ENCODE peak calls at places on chromosomes 3 and 15, in ten cellular contexts. W is adrenal gland, T is lower leg skin, U is IMR-90, B is tibial nerve, I is transverse colon, M is heart left ventricle, D is K562, Q is gastrocnemius medialis, F is body of pancreas. C is an unnamed sample.

GRCh38 chr3:11385329-11385728 is 113.1 kb downstream of the ATG7 start:
- DNase-seq in W (no peak), T (no peak), U (peak), B (no peak), I (no peak), M (no peak), D (no peak), Q (no peak), F (no peak), C (no peak)

GRCh38 chr3:169243122-169243521 is 420.4 kb downstream of the MECOM start:
- DNase-seq in W (no peak), T (no peak), U (peak), B (no peak), I (no peak), M (no peak), D (no peak), Q (no peak), F (no peak), C (no peak)

GRCh38 chr15:67240235-67241131 is 14.0 kb downstream of the AAGAB start:
- DNase-seq in W (no peak), T (no peak), U (no peak), B (no peak), I (peak), M (no peak), D (no peak), Q (no peak), F (peak), C (no peak)

GRCh38 chr3:35335703-35336102 is 303.6 kb upstream of the ARPP21 start:
- DNase-seq in W (no peak), T (no peak), U (no peak), B (no peak), I (no peak), M (no peak), D (no peak), Q (no peak), F (no peak), C (no peak)

GRCh38 chr15:62928242-62928995 is 114.1 kb upstream of the TPM1 start:
- DNase-seq in W (no peak), T (no peak), U (peak), B (no peak), I (no peak), M (peak), D (no peak), Q (no peak), F (peak), C (no peak)

GRCh38 chr3:185041540-185041939 is 111.3 kb downstream of the C3orf70 start:
- DNase-seq in W (no peak), T (no peak), U (no peak), B (no peak), I (no peak), M (no peak), D (no peak), Q (no peak), F (no peak), C (no peak)

GRCh38 chr15:78668987-78669386 is 28.0 kb upstream of the CHRNB4 start:
- DNase-seq in W (no peak), T (no peak), U (no peak), B (no peak), I (no peak), M (no peak), D (no peak), Q (no peak), F (no peak), C (no peak)

GRCh38 chr3:73493543-73494314 is 131.0 kb downstream of the PDZRN3 start:
- DNase-seq in W (no peak), T (no peak), U (peak), B (no peak), I (no peak), M (no peak), D (no peak), Q (no peak), F (peak), C (no peak)

GRCh38 chr3:103906304-103906703 is 1460.4 kb upstream of the ALCAM start:
- DNase-seq in W (no peak), T (no peak), U (no peak), B (no peak), I (no peak), M (no peak), D (no peak), Q (no peak), F (no peak), C (no peak)

GRCh38 chr3:183515968-183516851 is 39.3 kb downstream of the KLHL6 start:
- DNase-seq in W (no peak), T (no peak), U (no peak), B (no peak), I (peak), M (no peak), D (no peak), Q (no peak), F (peak), C (no peak)

GRCh38 chr15:89735773-89736172 is 15.3 kb downstream of the MESP1 start:
- DNase-seq in W (no peak), T (peak), U (no peak), B (no peak), I (no peak), M (no peak), D (no peak), Q (no peak), F (no peak), C (no peak)

GRCh38 chr3:88307666-88308065 is 157.9 kb downstream of the C3orf38 start:
- DNase-seq in W (no peak), T (no peak), U (no peak), B (no peak), I (no peak), M (no peak), D (no peak), Q (no peak), F (no peak), C (no peak)

GRCh38 chr3:21290557-21290956 is 460.5 kb downstream of the ZNF385D start:
- DNase-seq in W (no peak), T (no peak), U (no peak), B (no peak), I (no peak), M (no peak), D (peak), Q (no peak), F (no peak), C (no peak)

GRCh38 chr3:46953265-46954010 is 23.1 kb downstream of the CCDC12 start:
- DNase-seq in W (no peak), T (no peak), U (no peak), B (no peak), I (peak), M (no peak), D (no peak), Q (no peak), F (no peak), C (no peak)

GRCh38 chr3:192515661-192516040 is 211.7 kb downstream of the FGF12 start:
- DNase-seq in W (no peak), T (no peak), U (no peak), B (no peak), I (no peak), M (no peak), D (no peak), Q (no peak), F (no peak), C (no peak)

DNA sequence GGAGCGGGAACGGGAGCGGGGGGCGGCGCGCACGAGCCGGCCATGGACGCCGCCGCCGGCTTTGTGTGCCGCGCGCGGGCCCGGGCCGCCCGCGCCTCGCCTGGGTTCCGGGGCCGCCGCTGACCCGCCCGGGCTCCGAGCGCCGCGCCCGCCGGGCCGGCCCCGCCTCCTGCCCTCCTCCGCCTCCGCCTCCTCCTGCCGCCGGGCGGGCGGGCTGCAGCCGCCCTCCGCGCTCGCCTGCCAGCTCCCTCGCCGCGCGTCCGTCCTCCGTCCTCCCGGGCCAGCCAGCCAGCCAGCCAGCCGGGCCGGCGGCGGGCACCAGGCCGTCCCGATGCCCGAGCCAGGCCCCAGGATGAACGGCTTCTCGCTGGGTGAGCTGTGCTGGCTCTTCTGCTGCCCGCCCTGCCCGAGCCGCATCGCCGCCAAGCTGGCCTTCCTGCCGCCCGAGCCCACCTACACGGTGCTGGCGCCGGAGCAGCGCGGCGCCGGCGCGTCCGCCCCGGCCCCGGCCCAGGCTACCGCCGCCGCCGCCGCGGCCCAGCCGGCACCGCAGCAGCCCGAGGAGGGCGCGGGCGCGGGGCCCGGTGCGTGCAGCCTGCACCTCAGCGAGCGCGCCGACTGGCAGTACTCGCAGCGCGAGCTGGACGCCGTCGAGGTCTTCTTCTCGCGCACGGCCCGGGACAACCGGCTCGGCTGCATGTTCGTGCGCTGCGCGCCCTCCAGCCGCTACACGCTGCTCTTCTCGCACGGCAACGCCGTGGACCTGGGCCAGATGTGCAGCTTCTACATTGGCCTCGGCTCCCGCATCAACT is at the start of gene ABHD17C:
- DNase-seq in W (peak), T (peak), U (peak), B (peak), I (peak), M (peak), D (peak), Q (peak), F (peak), C (peak)
- TF ChIP-seq POLR2A in W (peak), T (no peak), U (no peak), B (no peak), I (peak), M (no peak), D (no peak), Q (no peak), F (peak), C (no peak)

DNA sequence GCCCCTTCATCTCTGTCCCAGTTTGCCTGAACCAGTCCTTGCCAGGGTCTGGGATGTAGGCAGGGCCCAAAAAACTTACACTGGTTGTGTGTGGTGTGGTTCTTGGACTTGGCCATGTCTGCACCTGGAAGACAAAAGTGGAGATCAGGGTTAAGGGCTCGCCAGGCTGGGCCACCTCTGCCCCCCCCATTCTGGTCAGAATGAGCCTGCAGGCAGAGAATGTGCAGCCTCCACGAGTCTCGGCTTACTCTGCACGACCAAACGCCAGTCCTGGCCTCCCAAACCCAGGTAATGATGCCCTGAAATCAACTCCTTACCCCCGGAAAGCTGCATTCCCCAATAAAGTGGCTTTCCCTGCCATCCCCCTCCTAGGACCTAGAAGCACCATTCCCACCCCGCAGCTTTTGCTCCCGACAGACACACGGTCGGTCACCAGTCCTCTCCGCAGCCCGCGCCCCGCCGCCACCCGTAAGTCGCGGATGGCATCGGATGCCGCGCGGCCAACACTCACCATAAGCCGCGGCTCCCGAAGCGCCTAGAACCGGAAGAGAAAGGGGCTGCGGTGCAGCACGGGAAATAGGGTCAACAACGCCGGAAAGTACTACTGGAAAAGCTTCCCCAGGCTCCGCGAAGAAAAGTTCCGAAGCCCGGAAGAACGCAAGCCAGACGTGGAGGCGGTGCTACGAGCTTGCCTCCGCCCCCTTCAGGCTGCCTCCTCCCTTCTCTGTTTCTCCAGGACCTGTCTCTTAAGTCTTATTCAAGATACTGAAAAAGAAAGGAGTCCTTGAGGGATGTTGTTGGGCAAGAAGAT is at the start of gene RPL29:
- DNase-seq in W (peak), T (peak), U (peak), B (peak), I (peak), M (peak), D (peak), Q (peak), F (peak), C (peak)
- TF ChIP-seq POLR2A in W (peak), T (no peak), U (peak), B (no peak), I (peak), M (peak), D (peak), Q (peak), F (peak), C (peak)

DNA sequence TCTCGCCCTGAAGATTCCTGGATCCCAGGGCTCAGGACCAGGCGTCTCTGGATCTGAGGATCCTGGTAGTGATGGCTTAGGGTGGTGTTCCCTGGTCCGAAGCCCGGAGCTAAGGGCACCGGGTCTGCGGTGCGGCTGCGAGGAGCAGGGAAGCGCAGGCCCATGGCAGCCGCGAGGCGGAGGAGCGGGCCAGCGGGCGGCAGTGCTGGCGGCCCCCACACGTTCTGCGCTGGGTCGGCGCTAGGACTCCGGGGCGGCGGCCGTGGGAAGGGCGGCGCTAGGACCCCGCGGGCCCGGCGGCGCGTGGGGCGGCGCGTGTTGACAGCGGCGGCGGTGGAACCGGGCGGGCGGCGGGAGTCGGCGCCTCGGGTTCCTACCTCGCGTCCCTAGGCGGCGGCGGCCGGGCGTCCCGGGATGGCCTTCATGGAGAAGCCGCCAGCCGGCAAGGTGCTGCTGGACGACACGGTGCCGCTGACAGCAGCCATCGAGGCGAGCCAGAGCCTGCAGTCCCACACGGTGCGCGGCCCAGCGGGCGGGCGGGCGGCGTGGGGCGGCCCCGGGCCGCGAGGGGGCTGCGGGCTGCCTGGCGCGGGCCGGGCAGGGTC is at the start of gene PXK:
- DNase-seq in W (peak), T (peak), U (peak), B (peak), I (peak), M (peak), D (peak), Q (peak), F (peak), C (peak)
- TF ChIP-seq POLR2A in W (peak), T (no peak), U (peak), B (peak), I (no peak), M (peak), D (no peak), Q (peak), F (peak), C (peak)

GRCh38 chr15:41774062-41774872 is at the start of gene MAPKBP1:
- DNase-seq in W (peak), T (peak), U (peak), B (peak), I (peak), M (peak), D (peak), Q (peak), F (peak), C (peak)
- TF ChIP-seq POLR2A in W (peak), T (no peak), U (peak), B (peak), I (peak), M (peak), D (peak), Q (peak), F (peak), C (peak)

C was measured in uterus.